ENCODE peak calls at places on chromosomes 5 and 9, in eight cellular contexts. One of them, this sample, is unnamed.

GRCh38 chr5:53381-54174 is 38.4 kb upstream of the PLEKHG4B start:
- DNase-seq in HepG2: no peak
- DNase-seq in ovary: peak; percentile 52
- DNase-seq in body of pancreas: peak; percentile 60
- DNase-seq in adrenal gland: no peak
- DNase-seq in breast epithelium: no peak
- DNase-seq in gastrocnemius medialis: no peak
- DNase-seq in K562: peak; percentile 76
- DNase-seq in this sample: no peak

GRCh38 chr5:67140413-67140812 is 56.2 kb downstream of the CD180 start:
- DNase-seq in body of pancreas: no peak
- DNase-seq in adrenal gland: no peak
- DNase-seq in ovary: no peak
- DNase-seq in gastrocnemius medialis: no peak
- DNase-seq in breast epithelium: no peak
- DNase-seq in K562: no peak
- DNase-seq in HepG2: no peak
- DNase-seq in this sample: no peak

GRCh38 chr5:89200899-89201298 is 317.9 kb upstream of the MEF2C start:
- DNase-seq in adrenal gland: no peak
- DNase-seq in gastrocnemius medialis: no peak
- DNase-seq in ovary: no peak
- DNase-seq in body of pancreas: no peak
- DNase-seq in K562: no peak
- DNase-seq in breast epithelium: no peak
- DNase-seq in HepG2: no peak
- DNase-seq in this sample: no peak

GRCh38 chr9:81848472-81848871 is 79.8 kb upstream of the SPATA31D4 start:
- DNase-seq in ovary: no peak
- DNase-seq in HepG2: peak; percentile 7
- DNase-seq in gastrocnemius medialis: no peak
- DNase-seq in breast epithelium: no peak
- DNase-seq in body of pancreas: no peak
- DNase-seq in K562: no peak
- DNase-seq in adrenal gland: no peak
- DNase-seq in this sample: no peak

GRCh38 chr5:68287976-68288755 is 72.6 kb downstream of the PIK3R1 start:
- DNase-seq in adrenal gland: peak; percentile 87
- DNase-seq in K562: peak; percentile 20
- DNase-seq in breast epithelium: peak; percentile 73
- DNase-seq in ovary: peak; percentile 62
- DNase-seq in body of pancreas: peak; percentile 69
- DNase-seq in gastrocnemius medialis: peak; percentile 71
- DNase-seq in HepG2: peak; percentile 88
- DNase-seq in this sample: no peak

GRCh38 chr9:110753734-110754231 is 85.2 kb downstream of the MUSK start:
- DNase-seq in ovary: no peak
- DNase-seq in K562: no peak
- DNase-seq in breast epithelium: no peak
- DNase-seq in body of pancreas: no peak
- DNase-seq in HepG2: no peak
- DNase-seq in adrenal gland: no peak
- DNase-seq in gastrocnemius medialis: no peak
- DNase-seq in this sample: no peak

GRCh38 chr5:137598341-137598740 is 99.2 kb upstream of the SPOCK1 start:
- DNase-seq in breast epithelium: no peak
- DNase-seq in HepG2: no peak
- DNase-seq in gastrocnemius medialis: no peak
- DNase-seq in ovary: no peak
- DNase-seq in body of pancreas: no peak
- DNase-seq in K562: no peak
- DNase-seq in adrenal gland: no peak
- DNase-seq in this sample: no peak

GRCh38 chr9:137161558-137162483 is 8.0 kb downstream of the LRRC26 start:
- DNase-seq in K562: peak; percentile 85
- DNase-seq in adrenal gland: no peak
- DNase-seq in HepG2: no peak
- DNase-seq in body of pancreas: no peak
- DNase-seq in ovary: no peak
- DNase-seq in breast epithelium: no peak
- DNase-seq in gastrocnemius medialis: no peak
- DNase-seq in this sample: no peak

GRCh38 chr9:135501261-135502167 is 1.0 kb downstream of the MRPS2 start:
- DNase-seq in gastrocnemius medialis: no peak
- DNase-seq in HepG2: no peak
- DNase-seq in K562: peak; percentile 42
- DNase-seq in body of pancreas: no peak
- DNase-seq in ovary: no peak
- DNase-seq in breast epithelium: no peak
- DNase-seq in adrenal gland: no peak
- DNase-seq in this sample: peak; percentile 67

GRCh38 chr5:55407059-55407684 is 99.4 kb downstream of the MTREX start:
- DNase-seq in gastrocnemius medialis: no peak
- DNase-seq in K562: peak; percentile 18
- DNase-seq in HepG2: peak; percentile 27
- DNase-seq in body of pancreas: peak; percentile 37
- DNase-seq in breast epithelium: no peak
- DNase-seq in adrenal gland: no peak
- DNase-seq in ovary: no peak
- DNase-seq in this sample: no peak

GRCh38 chr9:135624282-135624681 is 15.1 kb downstream of the GLT6D1 start:
- DNase-seq in adrenal gland: no peak
- DNase-seq in ovary: no peak
- DNase-seq in K562: no peak
- DNase-seq in breast epithelium: no peak
- DNase-seq in gastrocnemius medialis: no peak
- DNase-seq in body of pancreas: no peak
- DNase-seq in HepG2: no peak
- DNase-seq in this sample: no peak

GRCh38 chr5:65126192-65126591 is 355.5 kb downstream of the ADAMTS6 start:
- DNase-seq in body of pancreas: no peak
- DNase-seq in ovary: no peak
- DNase-seq in K562: no peak
- DNase-seq in HepG2: no peak
- DNase-seq in adrenal gland: no peak
- DNase-seq in gastrocnemius medialis: no peak
- DNase-seq in breast epithelium: no peak
- DNase-seq in this sample: no peak

GRCh38 chr9:71916834-71917534 is 5.5 kb downstream of the C9orf85 start:
- DNase-seq in body of pancreas: no peak
- DNase-seq in ovary: no peak
- DNase-seq in breast epithelium: no peak
- DNase-seq in K562: no peak
- DNase-seq in gastrocnemius medialis: no peak
- DNase-seq in adrenal gland: no peak
- DNase-seq in HepG2: no peak
- DNase-seq in this sample: no peak

GRCh38 chr9:113139225-113139829 is 11.5 kb upstream of the SLC31A2 start:
- DNase-seq in body of pancreas: no peak
- DNase-seq in breast epithelium: no peak
- DNase-seq in K562: no peak
- DNase-seq in adrenal gland: no peak
- DNase-seq in ovary: no peak
- DNase-seq in HepG2: peak; percentile 97
- DNase-seq in gastrocnemius medialis: no peak
- DNase-seq in this sample: no peak

DNA sequence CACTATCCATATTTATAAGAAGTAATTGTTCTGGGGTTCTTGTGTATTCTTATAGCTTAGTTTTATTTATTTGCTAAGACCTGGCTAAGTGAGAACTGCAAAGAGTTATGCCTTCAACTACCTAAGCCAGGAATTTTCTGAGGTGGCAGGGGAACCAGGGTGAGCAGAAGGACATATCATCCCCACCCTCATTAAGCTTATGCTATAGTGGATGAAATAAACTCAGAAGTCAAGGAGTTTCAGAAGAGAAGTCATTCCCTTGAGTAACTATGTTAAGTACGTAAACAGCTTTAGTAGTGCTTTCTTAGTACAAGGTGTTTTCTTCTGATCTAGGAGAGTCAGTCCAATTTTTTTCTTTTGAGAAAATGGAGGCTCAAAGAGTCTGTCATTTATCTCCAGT is 41.7 kb downstream of the STK32A start:
- DNase-seq in gastrocnemius medialis: no peak
- DNase-seq in HepG2: no peak
- DNase-seq in ovary: no peak
- DNase-seq in K562: no peak
- DNase-seq in breast epithelium: no peak
- DNase-seq in body of pancreas: no peak
- DNase-seq in adrenal gland: no peak
- DNase-seq in this sample: no peak
- TF ChIP-seq POLR2A in gastrocnemius medialis: no peak
- TF ChIP-seq POLR2A in HepG2: no peak
- TF ChIP-seq POLR2A in ovary: no peak
- TF ChIP-seq POLR2A in K562: no peak
- TF ChIP-seq POLR2A in breast epithelium: no peak
- TF ChIP-seq POLR2A in body of pancreas: no peak
- TF ChIP-seq POLR2A in adrenal gland: no peak
- TF ChIP-seq POLR2A in this sample: no peak

GRCh38 chr9:89604463-89605180 is at the start of gene GADD45G:
- DNase-seq in breast epithelium: peak; percentile 75
- DNase-seq in ovary: peak; percentile 94
- DNase-seq in K562: peak; percentile 52
- DNase-seq in gastrocnemius medialis: peak; percentile 82
- DNase-seq in adrenal gland: peak; percentile 98
- DNase-seq in body of pancreas: peak; percentile 95
- DNase-seq in HepG2: no peak
- DNase-seq in this sample: no peak
- TF ChIP-seq POLR2A in breast epithelium: peak; percentile 78
- TF ChIP-seq POLR2A in ovary: peak; percentile 92
- TF ChIP-seq POLR2A in K562: no peak
- TF ChIP-seq POLR2A in gastrocnemius medialis: peak; percentile 100
- TF ChIP-seq POLR2A in adrenal gland: peak; percentile 100
- TF ChIP-seq POLR2A in body of pancreas: peak; percentile 99
- TF ChIP-seq POLR2A in HepG2: no peak
- TF ChIP-seq POLR2A in this sample: peak; percentile 98

GRCh38 chr5:112930082-112930344 is 8.0 kb upstream of the REEP5 start:
- DNase-seq in gastrocnemius medialis: no peak
- DNase-seq in HepG2: no peak
- DNase-seq in K562: no peak
- DNase-seq in breast epithelium: no peak
- DNase-seq in adrenal gland: no peak
- DNase-seq in body of pancreas: no peak
- DNase-seq in ovary: no peak
- DNase-seq in this sample: no peak
- TF ChIP-seq POLR2A in gastrocnemius medialis: no peak
- TF ChIP-seq POLR2A in HepG2: no peak
- TF ChIP-seq POLR2A in K562: no peak
- TF ChIP-seq POLR2A in breast epithelium: no peak
- TF ChIP-seq POLR2A in adrenal gland: no peak
- TF ChIP-seq POLR2A in body of pancreas: no peak
- TF ChIP-seq POLR2A in ovary: no peak
- TF ChIP-seq POLR2A in this sample: no peak

GRCh38 chr9:2620876-2621677 is 510 bp upstream of the VLDLR start:
- DNase-seq in adrenal gland: peak; percentile 93
- DNase-seq in gastrocnemius medialis: peak; percentile 71
- DNase-seq in ovary: peak; percentile 85
- DNase-seq in K562: peak; percentile 20
- DNase-seq in breast epithelium: peak; percentile 41
- DNase-seq in body of pancreas: peak; percentile 89
- DNase-seq in HepG2: peak; percentile 36
- DNase-seq in this sample: peak; percentile 79
- TF ChIP-seq POLR2A in adrenal gland: peak; percentile 86
- TF ChIP-seq POLR2A in gastrocnemius medialis: peak; percentile 70
- TF ChIP-seq POLR2A in ovary: peak; percentile 60
- TF ChIP-seq POLR2A in K562: no peak
- TF ChIP-seq POLR2A in breast epithelium: no peak
- TF ChIP-seq POLR2A in body of pancreas: peak; percentile 80
- TF ChIP-seq POLR2A in HepG2: no peak
- TF ChIP-seq POLR2A in this sample: no peak

DNA sequence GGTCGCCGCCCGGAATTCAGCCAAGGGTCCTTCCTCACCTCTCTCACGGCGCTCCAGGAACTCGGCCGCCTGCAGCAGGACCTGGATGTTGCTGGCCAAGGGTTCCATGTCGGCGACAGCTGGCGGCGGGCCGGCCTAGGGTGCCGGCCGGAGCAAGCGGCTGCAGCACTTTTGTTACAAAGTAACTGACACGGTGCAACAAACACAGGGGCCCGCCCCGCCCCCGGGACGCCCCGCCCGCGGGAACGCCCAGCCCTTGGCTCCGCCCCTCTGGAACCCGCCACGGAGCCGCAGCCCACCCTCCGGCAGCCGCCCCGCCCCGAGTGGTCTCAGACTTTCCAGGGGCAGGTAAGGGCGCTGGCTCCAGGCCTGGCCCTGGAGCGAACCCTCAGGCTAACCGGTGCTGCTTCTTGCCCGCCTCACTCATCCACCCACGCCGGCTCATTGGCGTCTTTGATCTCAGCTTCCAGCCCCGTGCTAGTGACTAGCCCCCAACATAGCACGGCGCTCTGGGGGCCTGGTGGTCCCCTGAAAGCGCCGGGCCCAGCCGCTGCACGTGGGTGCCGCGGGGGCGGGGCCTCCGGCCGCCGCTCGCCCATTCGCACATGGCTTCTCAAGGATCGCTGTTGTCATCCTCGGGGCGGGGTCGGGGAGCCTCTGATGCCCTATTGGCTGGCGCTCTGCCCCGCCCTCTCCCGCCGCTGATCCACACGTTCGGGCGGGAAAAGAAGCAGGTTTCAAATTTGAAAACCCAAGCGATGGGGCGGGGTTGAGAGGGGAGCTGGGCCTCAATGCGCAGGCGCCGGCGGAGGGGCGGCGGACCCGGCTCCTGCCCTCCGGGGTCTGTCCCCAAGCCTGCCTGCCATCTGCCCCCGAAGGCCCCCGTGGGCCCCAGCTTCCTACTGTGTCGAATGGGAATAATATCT is at the start of gene MXD3:
- DNase-seq in adrenal gland: peak; percentile 99
- DNase-seq in gastrocnemius medialis: peak; percentile 96
- DNase-seq in breast epithelium: peak; percentile 96
- DNase-seq in K562: peak; percentile 97
- DNase-seq in ovary: peak; percentile 96
- DNase-seq in body of pancreas: peak; percentile 93
- DNase-seq in HepG2: peak; percentile 94
- DNase-seq in this sample: peak; percentile 91
- TF ChIP-seq POLR2A in adrenal gland: no peak
- TF ChIP-seq POLR2A in gastrocnemius medialis: no peak
- TF ChIP-seq POLR2A in breast epithelium: no peak
- TF ChIP-seq POLR2A in K562: peak; percentile 81
- TF ChIP-seq POLR2A in ovary: no peak
- TF ChIP-seq POLR2A in body of pancreas: no peak
- TF ChIP-seq POLR2A in HepG2: no peak
- TF ChIP-seq POLR2A in this sample: peak; percentile 45

GRCh38 chr9:104633976-104634520 is 16.0 kb upstream of the OR13C9 start:
- DNase-seq in K562: no peak
- DNase-seq in gastrocnemius medialis: no peak
- DNase-seq in HepG2: no peak
- DNase-seq in adrenal gland: no peak
- DNase-seq in ovary: no peak
- DNase-seq in body of pancreas: no peak
- DNase-seq in breast epithelium: no peak
- DNase-seq in this sample: no peak

GRCh38 chr9:104635471-104635870 is 17.5 kb upstream of the OR13C9 start:
- DNase-seq in ovary: no peak
- DNase-seq in adrenal gland: no peak
- DNase-seq in breast epithelium: no peak
- DNase-seq in gastrocnemius medialis: no peak
- DNase-seq in HepG2: no peak
- DNase-seq in K562: no peak
- DNase-seq in body of pancreas: no peak
- DNase-seq in this sample: no peak
- TF ChIP-seq POLR2A in ovary: no peak
- TF ChIP-seq POLR2A in adrenal gland: no peak
- TF ChIP-seq POLR2A in breast epithelium: no peak
- TF ChIP-seq POLR2A in gastrocnemius medialis: no peak
- TF ChIP-seq POLR2A in HepG2: no peak
- TF ChIP-seq POLR2A in K562: no peak
- TF ChIP-seq POLR2A in body of pancreas: no peak
- TF ChIP-seq POLR2A in this sample: no peak

GRCh38 chr9:12775963-12776774 is 1.3 kb downstream of the LURAP1L start:
- DNase-seq in adrenal gland: peak; percentile 96
- DNase-seq in HepG2: peak; percentile 88
- DNase-seq in ovary: peak; percentile 84
- DNase-seq in K562: peak; percentile 14
- DNase-seq in gastrocnemius medialis: peak; percentile 66
- DNase-seq in breast epithelium: peak; percentile 71
- DNase-seq in body of pancreas: peak; percentile 84
- DNase-seq in this sample: peak; percentile 61
- TF ChIP-seq POLR2A in adrenal gland: peak; percentile 66
- TF ChIP-seq POLR2A in HepG2: peak; percentile 82
- TF ChIP-seq POLR2A in ovary: no peak
- TF ChIP-seq POLR2A in K562: no peak
- TF ChIP-seq POLR2A in gastrocnemius medialis: no peak
- TF ChIP-seq POLR2A in breast epithelium: no peak
- TF ChIP-seq POLR2A in body of pancreas: peak; percentile 83
- TF ChIP-seq POLR2A in this sample: peak; percentile 18